ENCODE peak calls at places on chromosomes 16 and 17, in five cellular contexts. H is fibroblast of lung; T is activated T-helper 9 cell treated with anti-CD3 and anti-CD28 coated beads, Interleukin-2, amount 50 U/mL, for 16 hours; U is progenitor cell of endocrine pancreas; D is fibroblast of gingiva. W is an unnamed sample.

GRCh38 chr16:79211581-79211980 is 389.0 kb downstream of the MAF start:
- DNase-seq in T (no peak), D (no peak), H (no peak), U (no peak), W (no peak)

GRCh38 chr16:67447508-67448076 is 16.7 kb downstream of the HSD11B2 start:
- DNase-seq in D (no peak), T (peak), U (no peak), H (peak), W (peak)

GRCh38 chr16:68499011-68499410 is 40.1 kb upstream of the ZFP90 start:
- DNase-seq in T (no peak), D (no peak), H (no peak), U (no peak), W (no peak)

GRCh38 chr17:71519285-71519684 is 601.5 kb upstream of the SOX9 start:
- DNase-seq in H (no peak), D (no peak), T (no peak), U (no peak), W (no peak)

GRCh38 chr17:32877164-32877764 is 340 bp upstream of the MYO1D start:
- DNase-seq in D (peak), T (peak), U (peak), H (peak), W (peak)

GRCh38 chr17:81368161-81368560 is 27.1 kb upstream of the BAHCC1 start:
- DNase-seq in T (no peak), U (no peak), H (no peak), D (no peak), W (no peak)

GRCh38 chr17:36657763-36658490 is 56.5 kb downstream of the MRM1 start:
- DNase-seq in U (peak), T (no peak), H (no peak), D (no peak), W (no peak)

GRCh38 chr17:28944343-28944742 is 7.0 kb downstream of the PHF12 start:
- DNase-seq in D (no peak), T (no peak), H (no peak), U (no peak), W (no peak)

GRCh38 chr16:89873822-89874689 is 664 bp downstream of the TCF25 start:
- DNase-seq in H (peak), U (peak), D (peak), T (peak), W (peak)